ENCODE peak calls at places on chromosomes 12 and 14, in six cellular contexts. One of them, this sample, is unnamed.

GRCh38 chr12:65840793-65841670 is 16.7 kb downstream of the HMGA2 start:
- DNase-seq in SK-N-SH: no peak
- DNase-seq in fibroblast of pulmonary artery: no peak
- DNase-seq in stimulated activated CD8-positive, alpha-beta memory T cell treated with anti-CD3 and anti-CD28 coated beads, Interleukin-15, amount 100 ng/mL, for 24 hours: no peak
- DNase-seq in CD4-positive, CD25-positive, alpha-beta regulatory T cell: no peak
- DNase-seq in EH: no peak
- DNase-seq in this sample: no peak

GRCh38 chr12:5748027-5748426 is 197.0 kb downstream of the ANO2 start:
- DNase-seq in fibroblast of pulmonary artery: no peak
- DNase-seq in stimulated activated CD8-positive, alpha-beta memory T cell treated with anti-CD3 and anti-CD28 coated beads, Interleukin-15, amount 100 ng/mL, for 24 hours: no peak
- DNase-seq in SK-N-SH: no peak
- DNase-seq in CD4-positive, CD25-positive, alpha-beta regulatory T cell: no peak
- DNase-seq in EH: no peak
- DNase-seq in this sample: no peak

GRCh38 chr12:49367381-49368239 is at the start of gene SPATS2:
- DNase-seq in fibroblast of pulmonary artery: peak; percentile 49
- DNase-seq in CD4-positive, CD25-positive, alpha-beta regulatory T cell: no peak
- DNase-seq in EH: peak; percentile 95
- DNase-seq in stimulated activated CD8-positive, alpha-beta memory T cell treated with anti-CD3 and anti-CD28 coated beads, Interleukin-15, amount 100 ng/mL, for 24 hours: no peak
- DNase-seq in SK-N-SH: no peak
- DNase-seq in this sample: no peak

GRCh38 chr12:75058228-75058627 is 151.4 kb downstream of the KCNC2 start:
- DNase-seq in EH: no peak
- DNase-seq in fibroblast of pulmonary artery: no peak
- DNase-seq in CD4-positive, CD25-positive, alpha-beta regulatory T cell: no peak
- DNase-seq in SK-N-SH: no peak
- DNase-seq in stimulated activated CD8-positive, alpha-beta memory T cell treated with anti-CD3 and anti-CD28 coated beads, Interleukin-15, amount 100 ng/mL, for 24 hours: no peak
- DNase-seq in this sample: peak; percentile 2

GRCh38 chr12:80031229-80031628 is 68.1 kb upstream of the OTOGL start:
- DNase-seq in SK-N-SH: no peak
- DNase-seq in stimulated activated CD8-positive, alpha-beta memory T cell treated with anti-CD3 and anti-CD28 coated beads, Interleukin-15, amount 100 ng/mL, for 24 hours: no peak
- DNase-seq in EH: no peak
- DNase-seq in fibroblast of pulmonary artery: no peak
- DNase-seq in CD4-positive, CD25-positive, alpha-beta regulatory T cell: no peak
- DNase-seq in this sample: no peak

GRCh38 chr14:99529899-99530298 is 48.7 kb downstream of the CCNK start:
- DNase-seq in CD4-positive, CD25-positive, alpha-beta regulatory T cell: no peak
- DNase-seq in fibroblast of pulmonary artery: peak; percentile 24
- DNase-seq in SK-N-SH: no peak
- DNase-seq in stimulated activated CD8-positive, alpha-beta memory T cell treated with anti-CD3 and anti-CD28 coated beads, Interleukin-15, amount 100 ng/mL, for 24 hours: no peak
- DNase-seq in EH: peak; percentile 66
- DNase-seq in this sample: peak; percentile 45

GRCh38 chr14:65958664-65959562 is 527.3 kb upstream of the CCDC196 start:
- DNase-seq in stimulated activated CD8-positive, alpha-beta memory T cell treated with anti-CD3 and anti-CD28 coated beads, Interleukin-15, amount 100 ng/mL, for 24 hours: no peak
- DNase-seq in CD4-positive, CD25-positive, alpha-beta regulatory T cell: peak; percentile 73
- DNase-seq in EH: peak; percentile 37
- DNase-seq in SK-N-SH: peak; percentile 49
- DNase-seq in fibroblast of pulmonary artery: peak; percentile 56
- DNase-seq in this sample: peak; percentile 18

GRCh38 chr12:111775205-111776193 is 8.8 kb downstream of the ALDH2 start:
- DNase-seq in EH: peak; percentile 63
- DNase-seq in SK-N-SH: peak; percentile 66
- DNase-seq in stimulated activated CD8-positive, alpha-beta memory T cell treated with anti-CD3 and anti-CD28 coated beads, Interleukin-15, amount 100 ng/mL, for 24 hours: no peak
- DNase-seq in fibroblast of pulmonary artery: peak; percentile 97
- DNase-seq in CD4-positive, CD25-positive, alpha-beta regulatory T cell: peak; percentile 17
- DNase-seq in this sample: peak; percentile 93

GRCh38 chr14:100723135-100723883 is 3.4 kb upstream of the DLK1 start:
- DNase-seq in CD4-positive, CD25-positive, alpha-beta regulatory T cell: no peak
- DNase-seq in EH: no peak
- DNase-seq in stimulated activated CD8-positive, alpha-beta memory T cell treated with anti-CD3 and anti-CD28 coated beads, Interleukin-15, amount 100 ng/mL, for 24 hours: no peak
- DNase-seq in fibroblast of pulmonary artery: no peak
- DNase-seq in SK-N-SH: no peak
- DNase-seq in this sample: no peak